ENCODE peak calls at places on chromosome 1, in four cellular contexts. Z, E, J and V are unnamed samples.

GRCh38 chr1:103177146-103177850 is 69.0 kb upstream of the COL11A1 start:
- DNase-seq in Z (no peak), E (no peak), J (no peak), V (no peak)

GRCh38 chr1:84433253-84434080 is 35.2 kb downstream of the DNASE2B start:
- DNase-seq in Z (no peak), J (peak), E (peak), V (no peak)

GRCh38 chr1:5873556-5873955 is 118.7 kb downstream of the NPHP4 start:
- DNase-seq in J (no peak), E (no peak), Z (no peak), V (no peak)

GRCh38 chr1:224683981-224684380 is 67.9 kb downstream of the CNIH3 start:
- DNase-seq in Z (no peak), J (peak), E (no peak), V (no peak)

GRCh38 chr1:65292861-65293593 is 16.3 kb upstream of the DNAJC6 start:
- DNase-seq in Z (no peak), E (no peak), J (no peak), V (no peak)

GRCh38 chr1:32770741-32771548 is 46.2 kb downstream of the YARS1 start:
- DNase-seq in Z (no peak), E (no peak), J (no peak), V (no peak)

GRCh38 chr1:197352011-197352410 is 84.0 kb downstream of the CRB1 start:
- DNase-seq in E (no peak), J (no peak), Z (no peak), V (no peak)

GRCh38 chr1:65317866-65318653 is 8.7 kb downstream of the DNAJC6 start:
- DNase-seq in E (no peak), Z (no peak), J (no peak), V (no peak)

GRCh38 chr1:227428803-227429202 is 110.5 kb upstream of the CDC42BPA start:
- DNase-seq in J (peak), E (no peak), Z (no peak), V (peak)

GRCh38 chr1:71080178-71080781 is 555 bp downstream of the ZRANB2 start:
- DNase-seq in E (no peak), J (peak), Z (no peak), V (no peak)

GRCh38 chr1:64929221-64929620 is 37.1 kb downstream of the JAK1 start:
- DNase-seq in E (no peak), J (no peak), Z (no peak), V (no peak)

GRCh38 chr1:151945725-151946365 is 36.5 kb upstream of the THEM4 start:
- DNase-seq in Z (peak), J (peak), E (peak), V (peak)

GRCh38 chr1:11414921-11415538 is 63.9 kb upstream of the DISP3 start:
- DNase-seq in E (no peak), Z (no peak), J (no peak), V (no peak)

GRCh38 chr1:32221980-32222751 is at the start of the genes EIF3I and TMEM234:
- DNase-seq in E (no peak), Z (peak), J (peak), V (peak)

GRCh38 chr1:109399326-109399957 is 1.7 kb upstream of the SORT1 start:
- DNase-seq in Z (no peak), E (no peak), J (peak), V (no peak)

GRCh38 chr1:165109013-165109412 is 247.5 kb downstream of the LMX1A start:
- DNase-seq in E (no peak), J (no peak), Z (no peak), V (no peak)

GRCh38 chr1:179253286-179253972 is 24.0 kb upstream of the ABL2 start:
- DNase-seq in J (no peak), E (no peak), Z (no peak), V (no peak)

GRCh38 chr1:205285391-205286101 is 36.0 kb downstream of the NUAK2 start:
- DNase-seq in E (no peak), Z (no peak), J (no peak), V (no peak)

GRCh38 chr1:108012553-108012952 is 47.6 kb upstream of the VAV3 start:
- DNase-seq in Z (no peak), E (no peak), J (no peak), V (no peak)

GRCh38 chr1:3003039-3003940 is 18.0 kb upstream of the ACTRT2 start:
- DNase-seq in E (no peak), Z (no peak), J (no peak), V (no peak)

GRCh38 chr1:88998716-88999115 is 6.3 kb upstream of the KYAT3 start:
- DNase-seq in Z (no peak), J (peak), E (no peak), V (no peak)

GRCh38 chr1:205981257-205981656 is 21.9 kb downstream of the RAB7B start:
- DNase-seq in J (no peak), Z (no peak), E (no peak), V (no peak)

GRCh38 chr1:214075305-214076003 is 87.7 kb downstream of the PROX1 start:
- DNase-seq in J (no peak), Z (no peak), E (no peak), V (no peak)